ENCODE peak calls at places on chromosomes 1 and 21, in six cellular contexts. Z is transverse colon, O is HL-60, V is breast epithelium, Q is endothelial cell of umbilical vein, G is spleen. Y is an unnamed sample.

GRCh38 chr1:150960646-150961045 is 14.0 kb downstream of the CERS2 start:
- DNase-seq in V (no peak), O (no peak), Q (no peak), Z (no peak), G (peak), Y (no peak)

GRCh38 chr1:165575700-165576099 is 31.9 kb downstream of the LRRC52 start:
- DNase-seq in V (no peak), Q (no peak), Z (no peak), O (no peak), G (peak), Y (no peak)

GRCh38 chr1:79376106-79376505 is 369.6 kb upstream of the ADGRL4 start:
- DNase-seq in G (no peak), Z (no peak), O (no peak), V (no peak), Q (peak), Y (no peak)

GRCh38 chr1:173475564-173476196 is 1.5 kb upstream of the PRDX6 start:
- DNase-seq in Z (peak), V (no peak), G (no peak), O (no peak), Q (peak), Y (no peak)

GRCh38 chr1:232452137-232452536 is 177.8 kb downstream of the SIPA1L2 start:
- DNase-seq in Z (no peak), G (no peak), V (no peak), O (no peak), Q (no peak), Y (no peak)

GRCh38 chr1:240352769-240353168 is 259.2 kb downstream of the GREM2 start:
- DNase-seq in V (no peak), Q (no peak), Z (no peak), O (no peak), G (no peak), Y (no peak)

GRCh38 chr1:215133532-215133931 is 51.0 kb downstream of the KCNK2 start:
- DNase-seq in Z (no peak), Q (no peak), O (no peak), G (no peak), V (no peak), Y (no peak)

GRCh38 chr1:215606036-215606435 is 38.9 kb downstream of the KCTD3 start:
- DNase-seq in G (no peak), O (no peak), Z (no peak), V (no peak), Q (no peak), Y (no peak)

GRCh38 chr1:214551052-214551435 is 358 bp downstream of the PTPN14 start:
- DNase-seq in Z (peak), Q (no peak), G (peak), O (no peak), V (peak), Y (no peak)

GRCh38 chr1:8217011-8217711 is 100.8 kb upstream of the SLC45A1 start:
- DNase-seq in Q (peak), O (no peak), Z (peak), G (peak), V (no peak), Y (no peak)

GRCh38 chr1:34190692-34191091 is 14.0 kb downstream of the C1orf94 start:
- DNase-seq in G (no peak), Z (no peak), Q (no peak), O (no peak), V (no peak), Y (no peak)

GRCh38 chr1:27235827-27236226 is 1.4 kb downstream of the WDTC1 start:
- DNase-seq in Z (no peak), V (no peak), G (no peak), Q (peak), O (peak), Y (no peak)

GRCh38 chr1:58780586-58781452 is 3.0 kb downstream of the JUN start:
- DNase-seq in O (no peak), V (peak), Z (no peak), Q (peak), G (no peak), Y (no peak)

GRCh38 chr1:35726814-35727433 is 8.2 kb upstream of the C1orf216 start:
- DNase-seq in Q (peak), V (no peak), O (peak), Z (peak), G (no peak), Y (no peak)

GRCh38 chr1:109226078-109226445 is 12.3 kb downstream of the SARS1 start:
- DNase-seq in O (no peak), V (no peak), G (no peak), Q (no peak), Z (no peak), Y (no peak)

GRCh38 chr21:45471229-45472052 is 66.5 kb downstream of the COL18A1 start:
- DNase-seq in Q (peak), Z (no peak), G (peak), V (no peak), O (no peak), Y (no peak)

GRCh38 chr21:25343774-25344545 is 263.3 kb downstream of the MRPL39 start:
- DNase-seq in Q (no peak), G (no peak), O (no peak), V (no peak), Z (no peak), Y (no peak)

GRCh38 chr1:8276173-8276914 is 41.6 kb upstream of the SLC45A1 start:
- DNase-seq in G (no peak), O (no peak), Q (no peak), Z (no peak), V (no peak), Y (no peak)

GRCh38 chr1:17617787-17618557 is 78.5 kb downstream of the ARHGEF10L start:
- DNase-seq in Q (no peak), V (no peak), Z (peak), O (no peak), G (no peak), Y (no peak)

GRCh38 chr1:176717052-176717754 is 254.2 kb downstream of the PAPPA2 start:
- DNase-seq in O (no peak), Q (no peak), V (no peak), Z (no peak), G (no peak), Y (no peak)

GRCh38 chr1:156436319-156437043 is 64.1 kb downstream of the MEF2D start:
- DNase-seq in O (no peak), V (no peak), Q (no peak), Z (no peak), G (no peak), Y (no peak)

GRCh38 chr1:61746768-61747167 is 4.5 kb downstream of the PATJ start:
- DNase-seq in Q (no peak), O (no peak), V (no peak), Z (no peak), G (no peak), Y (no peak)

GRCh38 chr1:22717038-22717758 is 6.6 kb downstream of the EPHB2 start:
- DNase-seq in Q (no peak), O (no peak), V (no peak), G (no peak), Z (peak), Y (no peak)

GRCh38 chr1:1621173-1621661 is 5.9 kb downstream of the MIB2 start:
- DNase-seq in Z (no peak), V (no peak), O (no peak), Q (no peak), G (peak), Y (no peak)
- TF ChIP-seq POLR2AphosphoS5 in Z (no peak), V (no peak), O (no peak), Q (no peak), G (no peak), Y (no peak)

DNA sequence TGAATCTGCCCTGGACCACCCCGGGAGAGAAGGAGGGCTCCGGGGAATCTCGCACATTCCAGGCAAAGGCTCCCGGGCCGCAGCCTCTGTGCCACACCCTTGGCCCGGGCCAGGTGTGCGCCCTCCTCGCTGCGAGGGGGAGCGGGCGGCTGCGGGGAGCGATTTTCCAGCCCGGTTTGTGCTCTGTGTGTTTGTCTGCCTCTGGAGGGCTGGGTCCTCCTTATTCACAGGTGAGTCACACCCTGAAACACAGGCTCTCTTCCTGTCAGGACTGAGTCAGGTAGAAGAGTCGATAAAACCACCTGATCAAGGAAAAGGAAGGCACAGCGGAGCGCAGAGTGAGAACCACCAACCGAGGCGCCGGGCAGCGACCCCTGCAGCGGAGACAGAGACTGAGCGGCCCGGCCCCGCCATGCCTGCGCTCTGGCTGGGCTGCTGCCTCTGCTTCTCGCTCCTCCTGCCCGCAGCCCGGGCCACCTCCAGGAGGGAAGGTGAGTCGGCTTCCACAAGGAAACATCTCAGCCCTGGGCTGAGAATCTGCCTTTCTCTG is at the start of gene LAMC2:
- DNase-seq in O (no peak), Q (peak), V (peak), G (no peak), Z (peak), Y (no peak)
- TF ChIP-seq POLR2AphosphoS5 in O (no peak), Q (no peak), V (peak), G (no peak), Z (peak), Y (peak)

DNA sequence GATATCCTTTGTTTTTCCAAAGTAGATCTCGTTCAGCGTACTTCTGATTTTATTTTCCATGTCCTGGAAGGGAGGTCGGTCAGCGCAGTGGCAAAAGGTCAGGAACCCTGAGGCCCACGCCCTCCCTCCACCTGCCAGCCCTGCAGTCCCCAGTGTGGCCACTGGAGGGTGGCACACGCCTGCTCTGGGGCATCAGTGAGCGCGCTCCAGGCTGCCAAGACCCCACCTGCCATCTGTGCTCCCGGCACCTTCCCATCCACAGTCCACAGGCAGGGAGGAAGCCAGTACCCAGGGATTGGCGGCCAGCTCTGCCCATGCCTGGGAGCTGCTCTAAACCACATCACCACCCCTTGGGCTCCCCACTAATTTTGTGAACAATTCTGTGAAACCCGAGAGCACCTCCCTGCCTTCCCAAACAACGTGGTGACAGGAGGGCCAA is 32.3 kb downstream of the SLC66A1 start:
- DNase-seq in V (peak), Z (peak), O (peak), Q (peak), G (no peak), Y (no peak)
- TF ChIP-seq POLR2AphosphoS5 in V (no peak), Z (no peak), O (no peak), Q (no peak), G (peak), Y (no peak)

DNA sequence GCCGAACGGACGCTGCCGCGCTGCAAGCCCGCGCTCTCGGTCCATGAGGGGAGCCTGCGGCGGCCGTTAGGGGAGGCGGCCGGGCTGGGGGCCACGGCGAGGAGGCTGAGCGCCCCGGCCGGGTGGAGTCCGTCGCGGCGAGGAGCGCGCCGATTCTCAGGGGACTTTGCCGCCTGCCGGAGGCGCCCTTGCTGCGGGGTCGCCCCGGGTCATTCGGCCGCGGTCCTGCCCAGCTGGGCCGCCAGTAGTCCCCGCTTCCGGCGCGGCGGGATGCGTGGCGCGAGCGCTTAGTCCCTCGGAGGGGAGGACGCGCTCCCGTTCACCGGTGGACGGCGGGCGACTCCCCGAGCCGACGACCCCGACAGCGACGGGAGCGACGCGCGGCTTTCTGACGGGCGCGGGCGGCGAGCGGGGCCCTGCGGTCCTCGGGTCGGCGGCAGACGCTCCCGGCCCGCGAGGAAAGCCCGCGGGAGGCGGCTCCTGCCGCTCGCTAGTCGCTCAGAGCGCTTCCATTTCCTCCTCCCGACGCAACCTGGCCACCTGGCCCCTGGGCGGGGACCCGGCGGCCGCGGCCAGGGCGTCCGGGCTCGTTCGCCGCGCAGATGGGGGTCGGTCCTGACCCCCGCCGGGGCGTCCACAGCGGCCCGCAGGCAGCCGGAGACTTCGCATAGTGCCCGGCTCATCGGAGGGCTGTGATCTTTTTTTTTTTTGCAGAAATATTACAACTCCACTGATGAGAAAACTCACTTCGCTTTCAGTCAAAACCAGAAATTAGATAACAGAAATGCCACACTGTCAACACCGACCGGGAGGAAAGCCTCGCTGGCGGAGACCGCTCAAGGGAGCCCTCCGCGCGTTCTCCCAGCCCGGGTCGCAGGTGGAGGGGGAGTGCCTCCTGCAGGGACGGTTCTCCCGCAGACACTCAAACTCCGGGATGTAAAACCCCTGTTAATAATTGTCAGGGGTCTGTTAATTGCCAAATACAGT is 640 bp upstream of the ZBTB21 start:
- DNase-seq in G (peak), Q (peak), Z (peak), V (peak), O (peak), Y (no peak)
- TF ChIP-seq POLR2AphosphoS5 in G (no peak), Q (peak), Z (peak), V (no peak), O (peak), Y (peak)

GRCh38 chr1:1013922-1014617 is 773 bp downstream of the ISG15 start:
- DNase-seq in Q (no peak), O (no peak), G (peak), Z (no peak), V (no peak), Y (no peak)
- TF ChIP-seq POLR2AphosphoS5 in Q (no peak), O (no peak), G (no peak), Z (no peak), V (no peak), Y (no peak)

GRCh38 chr1:230791986-230792564 is 44.9 kb downstream of the CAPN9 start:
- DNase-seq in V (no peak), Z (no peak), G (no peak), Q (no peak), O (no peak), Y (peak)
- TF ChIP-seq POLR2AphosphoS5 in V (no peak), Z (no peak), G (no peak), Q (no peak), O (no peak), Y (no peak)

Y was measured in vagina.